ENCODE peak calls at places on chromosomes 11 and 22, in nine cellular contexts. A is prostate gland, Y is SK-N-SH, S is Panc1, D is stomach, E is H1, G is SK-N-MC, T is upper lobe of left lung, F is HL-60. L is an unnamed sample.

GRCh38 chr11:65593518-65594414 is 1.8 kb downstream of the KCNK7 start:
- DNase-seq in E (no peak), F (no peak), A (no peak), D (no peak), Y (peak), S (no peak), T (peak), G (no peak), L (no peak)

GRCh38 chr11:86696004-86696403 is 23.6 kb upstream of the ME3 start:
- DNase-seq in E (no peak), F (no peak), T (no peak), G (no peak), S (no peak), D (no peak), A (no peak), Y (no peak), L (no peak)

GRCh38 chr22:24063361-24063760 is 52.3 kb downstream of the CABIN1 start:
- DNase-seq in E (no peak), S (no peak), G (no peak), T (no peak), Y (no peak), A (no peak), F (no peak), D (no peak), L (no peak)

GRCh38 chr11:28581286-28582242 is 473.4 kb downstream of the METTL15 start:
- DNase-seq in Y (no peak), E (no peak), D (no peak), F (no peak), S (no peak), G (no peak), T (no peak), A (no peak), L (no peak)

GRCh38 chr11:84865791-84866535 is 761.2 kb downstream of the DLG2 start:
- DNase-seq in E (no peak), F (no peak), A (no peak), T (no peak), D (no peak), S (no peak), G (no peak), Y (no peak), L (no peak)

GRCh38 chr11:114080769-114081168 is 21.3 kb downstream of the ZBTB16 start:
- DNase-seq in G (no peak), T (no peak), E (no peak), A (no peak), F (no peak), Y (no peak), D (no peak), S (no peak), L (no peak)

GRCh38 chr11:111913031-111913861 is 712 bp downstream of the HSPB2 start:
- DNase-seq in S (no peak), F (no peak), G (no peak), T (peak), A (no peak), D (no peak), Y (no peak), E (no peak), L (no peak)

GRCh38 chr22:24683671-24684070 is 80.7 kb downstream of the GGT1 start:
- DNase-seq in A (no peak), S (no peak), T (no peak), E (no peak), D (no peak), Y (no peak), G (no peak), F (no peak), L (no peak)

GRCh38 chr22:33823552-33823951 is 96.7 kb downstream of the LARGE1 start:
- DNase-seq in E (no peak), G (no peak), A (no peak), T (no peak), Y (no peak), S (no peak), D (no peak), F (no peak), L (no peak)

GRCh38 chr22:29765905-29766631 is 739 bp downstream of the ZMAT5 start:
- DNase-seq in Y (peak), T (no peak), E (no peak), S (no peak), D (peak), A (no peak), F (peak), G (no peak), L (no peak)

GRCh38 chr22:42388130-42388797 is 43.9 kb downstream of the NFAM1 start:
- DNase-seq in D (no peak), Y (peak), A (no peak), S (no peak), T (no peak), F (no peak), E (no peak), G (no peak), L (no peak)

GRCh38 chr11:61332266-61332822 is 561 bp downstream of the DDB1 start:
- DNase-seq in E (no peak), T (no peak), G (no peak), Y (peak), A (no peak), S (no peak), F (no peak), D (no peak), L (no peak)

GRCh38 chr22:43840431-43840830 is 21.9 kb downstream of the SULT4A1 start:
- DNase-seq in A (no peak), G (no peak), S (no peak), T (no peak), F (no peak), E (no peak), Y (no peak), D (no peak), L (no peak)

GRCh38 chr11:67416416-67417335 is 1.2 kb downstream of the CARNS1 start:
- DNase-seq in F (peak), E (no peak), T (no peak), G (peak), Y (no peak), D (peak), A (peak), S (no peak), L (peak)

GRCh38 chr11:2783536-2784082 is 83.8 kb upstream of the KCNQ1OT1 start:
- DNase-seq in D (no peak), S (no peak), E (no peak), Y (no peak), A (no peak), F (no peak), G (no peak), T (no peak), L (no peak)

GRCh38 chr11:113305440-113306336 is 8.7 kb upstream of the TTC12 start:
- DNase-seq in A (peak), Y (peak), G (no peak), S (peak), E (peak), F (peak), D (peak), T (peak), L (peak)

GRCh38 chr11:4183410-4184057 is 88.9 kb downstream of the RRM1 start:
- DNase-seq in D (no peak), S (no peak), F (no peak), E (no peak), A (no peak), G (no peak), T (no peak), Y (no peak), L (no peak)

GRCh38 chr11:98423933-98424332 is 596.8 kb upstream of the CNTN5 start:
- DNase-seq in G (no peak), D (no peak), F (peak), E (no peak), S (no peak), Y (no peak), A (no peak), T (no peak), L (no peak)

GRCh38 chr11:124470516-124471231 is 25.2 kb upstream of the OR8B8 start:
- DNase-seq in A (no peak), S (no peak), E (no peak), F (no peak), T (no peak), D (no peak), Y (no peak), G (no peak), L (no peak)

GRCh38 chr11:93591247-93591898 is 48.2 kb upstream of the SMCO4 start:
- DNase-seq in D (no peak), T (no peak), F (peak), Y (no peak), E (no peak), G (no peak), S (no peak), A (no peak), L (no peak)

GRCh38 chr11:113894421-113894996 is 10.1 kb upstream of the HTR3B start:
- DNase-seq in F (no peak), D (no peak), G (no peak), T (no peak), E (no peak), Y (no peak), S (no peak), A (no peak), L (no peak)

DNA sequence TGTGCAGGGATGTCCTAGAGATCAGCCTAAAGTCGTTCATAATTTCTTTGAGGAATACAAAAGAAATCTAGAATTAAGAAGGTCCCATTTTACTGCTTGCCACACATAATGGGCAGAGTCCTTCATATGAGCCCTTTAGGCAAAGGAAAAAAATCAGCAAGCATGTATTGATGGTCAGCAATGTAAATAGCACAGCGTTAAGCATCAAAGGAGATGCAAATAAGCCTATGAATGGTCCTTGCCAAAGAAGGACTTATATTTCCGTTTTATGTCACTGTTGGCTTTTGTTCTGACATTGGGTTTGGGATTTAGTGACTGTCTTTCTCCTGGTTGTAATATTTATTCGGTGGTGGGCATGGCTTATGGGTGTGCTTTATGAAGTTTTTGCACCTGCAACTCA is 69.8 kb downstream of the CD44 start:
- DNase-seq in F (no peak), Y (no peak), A (no peak), E (no peak), D (no peak), T (no peak), G (no peak), S (no peak), L (no peak)
- TF ChIP-seq POLR2AphosphoS5 in F (no peak), Y (no peak), A (no peak), E (no peak), D (no peak), T (no peak), G (no peak), S (no peak), L (no peak)

DNA sequence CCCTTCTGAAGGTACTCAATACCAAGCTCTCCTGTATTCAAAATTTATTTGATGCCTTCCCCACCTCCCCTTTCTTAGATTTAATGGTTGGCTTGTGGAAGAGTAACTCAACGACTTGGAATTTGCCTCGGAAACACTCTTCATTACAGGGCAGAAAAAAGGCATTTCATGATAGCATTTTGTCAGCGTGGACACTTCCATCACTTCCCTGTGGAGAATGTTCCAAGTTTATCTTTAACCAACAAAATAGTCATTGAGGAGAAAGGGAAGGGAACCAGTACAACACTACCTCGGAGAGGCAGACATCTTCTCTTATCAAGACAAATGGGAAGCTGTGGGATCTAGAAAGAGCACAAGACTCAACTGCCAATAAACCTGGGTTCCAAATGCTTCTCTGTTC is 177.2 kb upstream of the MTMR2 start:
- DNase-seq in D (no peak), T (no peak), A (no peak), S (no peak), F (no peak), G (no peak), E (no peak), Y (no peak), L (no peak)
- H3K27ac ChIP-seq in D (no peak), T (no peak), A (no peak), S (no peak), F (no peak), G (no peak), E (no peak), Y (no peak), L (no peak)

GRCh38 chr11:46383974-46384701 is 2.7 kb downstream of the MDK start:
- DNase-seq in Y (no peak), E (no peak), A (no peak), D (no peak), S (no peak), F (no peak), G (no peak), T (no peak), L (no peak)
- TF ChIP-seq POLR2AphosphoS5 in Y (peak), E (peak), A (no peak), D (no peak), S (no peak), F (no peak), G (no peak), T (no peak), L (no peak)

DNA sequence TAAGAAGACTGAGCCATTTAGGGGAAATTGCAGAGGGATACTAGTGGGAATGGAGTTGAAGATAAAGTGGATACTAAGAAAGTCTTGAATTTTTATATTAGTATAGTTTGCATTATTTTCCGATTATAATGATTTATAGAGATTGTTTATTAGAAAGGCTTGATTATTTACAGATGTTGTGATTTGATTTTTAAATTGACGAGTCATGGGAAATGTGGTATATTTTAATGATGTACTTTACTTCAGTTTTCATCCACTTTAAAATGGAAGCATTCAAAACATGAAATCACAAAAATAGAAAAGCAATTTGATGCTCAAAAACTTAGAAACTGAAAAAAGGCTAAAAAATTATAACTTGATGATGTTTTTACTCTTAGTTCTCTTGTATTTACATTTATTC is 21.2 kb downstream of the USP47 start:
- DNase-seq in T (no peak), D (no peak), G (no peak), Y (no peak), E (no peak), S (no peak), F (no peak), A (no peak), L (no peak)
- H3K27ac ChIP-seq in T (no peak), D (no peak), G (no peak), Y (no peak), E (no peak), S (no peak), F (no peak), A (no peak), L (no peak)

DNA sequence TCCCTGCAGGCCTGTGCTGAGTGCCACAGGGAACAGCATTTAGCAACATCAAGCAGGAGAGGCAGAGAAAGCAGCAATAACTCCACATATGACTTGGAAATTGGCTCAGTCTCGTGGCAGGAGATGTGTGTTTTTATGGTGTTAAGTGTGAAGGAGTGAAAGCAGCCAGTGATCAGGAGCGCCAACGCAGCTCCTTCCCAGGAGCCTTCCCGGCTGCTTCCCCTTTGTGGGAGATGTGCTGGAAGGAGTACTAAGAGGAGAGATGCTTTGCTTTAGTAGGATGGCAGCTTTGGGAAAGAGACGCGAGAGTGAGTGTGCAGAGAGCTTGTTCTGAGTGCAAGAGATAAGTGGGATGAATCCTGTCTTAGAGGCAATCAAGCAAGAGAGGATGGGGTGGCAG is 54.7 kb upstream of the KIRREL3 start:
- DNase-seq in T (no peak), S (no peak), F (no peak), G (no peak), D (no peak), E (no peak), A (no peak), Y (no peak), L (no peak)
- TF ChIP-seq POLR2AphosphoS5 in T (no peak), S (no peak), F (no peak), G (no peak), D (no peak), E (no peak), A (no peak), Y (no peak), L (no peak)

GRCh38 chr11:62500066-62501035 is 46.3 kb downstream of the AHNAK start:
- DNase-seq in F (peak), A (peak), T (no peak), D (no peak), S (no peak), Y (no peak), E (no peak), G (no peak), L (no peak)
- H3K27ac ChIP-seq in F (no peak), A (peak), T (peak), D (peak), S (peak), Y (no peak), E (no peak), G (no peak), L (peak)

GRCh38 chr11:70377645-70378044 is 20.7 kb upstream of the CTTN start:
- DNase-seq in S (no peak), D (no peak), T (no peak), Y (no peak), G (no peak), A (no peak), F (no peak), E (no peak), L (no peak)
- TF ChIP-seq POLR2AphosphoS5 in S (no peak), D (no peak), T (no peak), Y (no peak), G (no peak), A (no peak), F (no peak), E (no peak), L (no peak)

L was measured in spleen.